ENCODE peak calls at places on chromosomes 13 and 19, in nine cellular contexts. W, Z, I, S, M, F, A, U and E are unnamed samples.

GRCh38 chr13:88806438-88806837 is 1135.3 kb downstream of the SLITRK5 start:
- DNase-seq in S (no peak), A (no peak), M (no peak), U (no peak), F (no peak), W (no peak), I (no peak), Z (no peak), E (no peak)

GRCh38 chr19:18650048-18650435 is 13.2 kb downstream of the KLHL26 start:
- DNase-seq in A (no peak), U (no peak), I (no peak), W (peak; percentile 69), F (no peak), S (no peak), Z (peak; percentile 72), M (peak; percentile 71), E (no peak)

GRCh38 chr13:28257305-28257704 is 119.0 kb downstream of the PAN3 start:
- DNase-seq in F (no peak), W (no peak), A (no peak), S (no peak), I (no peak), Z (no peak), U (no peak), M (no peak), E (no peak)

GRCh38 chr13:48125794-48126228 is 30.9 kb upstream of the MED4 start:
- DNase-seq in S (no peak), Z (peak; percentile 58), A (no peak), U (no peak), I (no peak), W (peak; percentile 56), M (peak; percentile 55), F (no peak), E (no peak)

GRCh38 chr19:36772341-36773222 is at the start of gene ZNF850:
- DNase-seq in M (peak; percentile 96), I (peak; percentile 88), W (peak; percentile 98), Z (peak; percentile 93), U (peak; percentile 85), A (peak; percentile 91), F (peak; percentile 92), S (peak; percentile 87), E (peak; percentile 95)

GRCh38 chr19:23999821-24000610 is 85.3 kb downstream of the ZNF726 start:
- DNase-seq in Z (no peak), A (no peak), M (no peak), W (no peak), S (no peak), U (no peak), F (no peak), I (no peak), E (peak; percentile 58)

GRCh38 chr19:50333235-50333736 is 4.1 kb upstream of the KCNC3 start:
- DNase-seq in A (peak; percentile 8), M (peak; percentile 84), U (peak; percentile 82), I (peak; percentile 95), F (peak; percentile 98), S (peak; percentile 84), Z (peak; percentile 69), W (peak; percentile 47), E (peak; percentile 96)

GRCh38 chr19:2484178-2484937 is 8.4 kb downstream of the GADD45B start:
- DNase-seq in W (no peak), U (no peak), F (no peak), A (no peak), S (no peak), M (no peak), I (no peak), Z (no peak), E (no peak)

GRCh38 chr19:7870571-7871279 is 3.5 kb downstream of the PRR36 start:
- DNase-seq in I (no peak), U (no peak), A (peak; percentile 26), S (peak; percentile 51), W (peak; percentile 90), M (peak; percentile 10), F (peak; percentile 66), Z (peak; percentile 63), E (no peak)

GRCh38 chr13:51246411-51247298 is 24.5 kb downstream of the FAM124A start:
- DNase-seq in S (no peak), U (no peak), M (no peak), F (no peak), Z (no peak), A (no peak), W (no peak), I (no peak), E (no peak)

GRCh38 chr13:77056382-77056781 is 29.4 kb upstream of the FBXL3 start:
- DNase-seq in A (no peak), U (no peak), M (no peak), S (no peak), I (peak; percentile 32), W (no peak), Z (no peak), F (no peak), E (no peak)

GRCh38 chr13:31588331-31588730 is 151.0 kb upstream of the RXFP2 start:
- DNase-seq in Z (no peak), F (no peak), I (no peak), U (no peak), M (no peak), S (no peak), A (no peak), W (no peak), E (peak; percentile 36)

GRCh38 chr19:55392820-55393219 is 7.1 kb downstream of the RPL28 start:
- DNase-seq in U (no peak), F (no peak), A (no peak), W (no peak), I (no peak), S (no peak), Z (no peak), M (no peak), E (no peak)

GRCh38 chr19:51337861-51338562 is 3.9 kb downstream of the VSIG10L start:
- DNase-seq in A (no peak), I (no peak), U (no peak), Z (no peak), W (no peak), S (no peak), M (no peak), F (no peak), E (no peak)

GRCh38 chr13:98307744-98308524 is 130.9 kb upstream of the RNF113B start:
- DNase-seq in M (peak; percentile 82), U (no peak), W (peak; percentile 45), S (no peak), Z (peak; percentile 56), I (no peak), F (no peak), A (no peak), E (no peak)

GRCh38 chr13:48891586-48891985 is 84.1 kb upstream of the FNDC3A start:
- DNase-seq in M (peak; percentile 37), W (no peak), S (no peak), U (no peak), Z (peak; percentile 67), A (peak; percentile 28), I (no peak), F (peak; percentile 9), E (no peak)

GRCh38 chr13:77548594-77548993 is 13.1 kb downstream of the SCEL start:
- DNase-seq in U (no peak), I (no peak), W (no peak), F (no peak), A (no peak), M (no peak), Z (no peak), S (no peak), E (no peak)

GRCh38 chr13:75225288-75225687 is 256.7 kb downstream of the TBC1D4 start:
- DNase-seq in S (no peak), A (no peak), M (no peak), W (no peak), Z (no peak), I (no peak), F (no peak), U (no peak), E (no peak)

GRCh38 chr13:62678039-62678438 is 1262.4 kb upstream of the PCDH20 start:
- DNase-seq in Z (no peak), I (no peak), M (peak; percentile 7), A (no peak), F (no peak), S (no peak), U (no peak), W (no peak), E (no peak)

GRCh38 chr13:21074601-21075302 is 13.4 kb upstream of the LATS2 start:
- DNase-seq in F (no peak), W (peak; percentile 49), S (peak; percentile 42), Z (no peak), A (no peak), M (peak; percentile 32), U (no peak), I (no peak), E (no peak)

GRCh38 chr19:1408300-1409203 is 1.2 kb downstream of the DAZAP1 start:
- DNase-seq in U (peak; percentile 40), A (peak; percentile 41), W (no peak), Z (peak; percentile 70), M (peak; percentile 47), S (peak; percentile 58), I (no peak), F (no peak), E (no peak)

GRCh38 chr13:27918041-27918917 is 1.5 kb upstream of the PDX1 start:
- DNase-seq in F (no peak), A (no peak), Z (no peak), I (no peak), S (no peak), W (no peak), U (no peak), M (no peak), E (no peak)

GRCh38 chr19:43765109-43765876 is 10.5 kb upstream of the SMG9 start:
- DNase-seq in F (peak; percentile 90), Z (peak; percentile 99), A (peak; percentile 98), W (no peak), U (peak; percentile 57), I (no peak), S (peak; percentile 52), M (peak; percentile 87), E (no peak)

GRCh38 chr19:18798384-18799352 is 7.6 kb upstream of the COMP start:
- DNase-seq in U (no peak), W (no peak), S (no peak), Z (no peak), I (no peak), A (no peak), M (no peak), F (no peak), E (no peak)

GRCh38 chr19:18700501-18701249 is 17.2 kb downstream of the CRTC1 start:
- DNase-seq in A (peak; percentile 32), M (peak; percentile 44), F (peak; percentile 91), U (peak; percentile 42), S (peak; percentile 70), W (peak; percentile 83), Z (peak; percentile 65), I (peak; percentile 55), E (peak; percentile 57)

GRCh38 chr19:40610396-40611064 is 9.4 kb downstream of the LTBP4 start:
- DNase-seq in U (no peak), I (no peak), Z (no peak), F (no peak), W (peak; percentile 55), M (no peak), A (no peak), S (peak; percentile 65), E (no peak)

GRCh38 chr19:49645592-49645991 is 3.6 kb downstream of the SCAF1 start:
- DNase-seq in A (no peak), S (no peak), W (no peak), U (no peak), M (no peak), F (no peak), Z (no peak), I (no peak), E (no peak)

GRCh38 chr13:36965767-36966166 is 33.4 kb downstream of the ALG5 start:
- DNase-seq in Z (peak; percentile 81), U (no peak), I (no peak), A (peak; percentile 88), W (no peak), F (peak; percentile 26), M (peak; percentile 46), S (no peak), E (no peak)

GRCh38 chr13:40388617-40389016 is 277.8 kb downstream of the FOXO1 start:
- DNase-seq in W (no peak), M (no peak), F (no peak), A (peak; percentile 36), Z (peak; percentile 92), S (peak; percentile 84), I (no peak), U (no peak), E (no peak)